ENCODE peak calls at places on chromosomes 6 and 20, in four cellular contexts. K is right lobe of liver, O is neural progenitor cell, T is putamen. S is an unnamed sample.

GRCh38 chr6:3085074-3085473 is 16.8 kb downstream of the RIPK1 start:
- DNase-seq in O (no peak), T (no peak), K (no peak), S (no peak)

GRCh38 chr6:22112490-22112889 is 184.3 kb downstream of the PRL start:
- DNase-seq in T (no peak), K (no peak), O (no peak), S (peak)

GRCh38 chr6:137223370-137224131 is 4.4 kb upstream of the IFNGR1 start:
- DNase-seq in K (no peak), T (no peak), O (no peak), S (peak)

GRCh38 chr6:14743465-14744211 is 502.2 kb upstream of the JARID2 start:
- DNase-seq in T (no peak), O (no peak), K (peak), S (peak)

GRCh38 chr6:82178084-82178758 is 69.3 kb downstream of the IBTK start:
- DNase-seq in O (no peak), K (no peak), T (no peak), S (peak)

GRCh38 chr20:52379723-52380336 is 188.3 kb upstream of the ZFP64 start:
- DNase-seq in T (no peak), K (peak), O (peak), S (peak)

GRCh38 chr20:58622671-58623578 is 28.2 kb upstream of the STX16 start:
- DNase-seq in K (no peak), T (no peak), O (no peak), S (peak)

GRCh38 chr6:83463886-83464285 is 33.0 kb upstream of the ME1 start:
- DNase-seq in O (no peak), T (no peak), K (no peak), S (no peak)

GRCh38 chr6:28225056-28225834 is at the start of gene ZSCAN9:
- DNase-seq in O (peak), K (peak), T (peak), S (peak)

GRCh38 chr6:42047790-42048405 is 2.4 kb upstream of the TAF8 start:
- DNase-seq in K (no peak), O (peak), T (no peak), S (peak)

GRCh38 chr20:37630993-37631392 is 62.8 kb upstream of the CTNNBL1 start:
- DNase-seq in T (no peak), K (no peak), O (no peak), S (no peak)

GRCh38 chr6:1708141-1708540 is 98.4 kb downstream of the FOXC1 start:
- DNase-seq in K (no peak), O (peak), T (no peak), S (no peak)

GRCh38 chr6:3228046-3228671 is 706 bp upstream of the TUBB2B start:
- DNase-seq in T (no peak), O (peak), K (no peak), S (no peak)

GRCh38 chr6:34052918-34053608 is 92.8 kb downstream of the GRM4 start:
- DNase-seq in T (peak), K (no peak), O (no peak), S (no peak)

GRCh38 chr6:35184580-35185301 is 29.0 kb upstream of the SCUBE3 start:
- DNase-seq in K (no peak), T (no peak), O (no peak), S (no peak)

GRCh38 chr6:119738425-119738824 is 388.9 kb upstream of the MAN1A1 start:
- DNase-seq in O (no peak), T (no peak), K (no peak), S (no peak)

GRCh38 chr6:49514571-49515484 is 15.1 kb downstream of the GLYATL3 start:
- DNase-seq in T (no peak), K (no peak), O (no peak), S (no peak)

GRCh38 chr6:127897437-127897836 is 3.4 kb downstream of the THEMIS start:
- DNase-seq in O (no peak), K (no peak), T (no peak), S (no peak)

S was measured in lung microvascular endothelial cell.